ENCODE peak calls at places on chromosome X, in four cellular contexts. Z is testis, A is NCI-H524, X is caudate nucleus. U is an unnamed sample.

GRCh38 chrX:107102980-107103379 is 15.6 kb downstream of the RBM41 start:
- DNase-seq in Z (no peak), A (no peak), X (no peak), U (peak)

GRCh38 chrX:2642791-2643190 is 48.3 kb upstream of the CD99 start:
- DNase-seq in Z (no peak), A (no peak), X (no peak), U (no peak)

GRCh38 chrX:11567528-11568220 is 98.0 kb downstream of the ARHGAP6 start:
- DNase-seq in Z (no peak), A (no peak), X (no peak), U (no peak)

GRCh38 chrX:30586516-30586915 is 8.9 kb upstream of the TASL start:
- DNase-seq in Z (no peak), A (no peak), X (no peak), U (no peak)

GRCh38 chrX:133527415-133527814 is 112.1 kb upstream of the GPC4 start:
- DNase-seq in Z (no peak), A (no peak), X (no peak), U (no peak)

GRCh38 chrX:37997096-37997495 is 9.3 kb upstream of the SYTL5 start:
- DNase-seq in Z (no peak), A (no peak), X (no peak), U (no peak)

GRCh38 chrX:40806511-40807220 is 71.3 kb upstream of the MED14 start:
- DNase-seq in Z (no peak), A (no peak), X (no peak), U (peak)

GRCh38 chrX:1400049-1400448 is 8.1 kb upstream of the SLC25A6 start:
- DNase-seq in Z (no peak), A (no peak), X (no peak), U (no peak)

GRCh38 chrX:15336023-15336413 is 695 bp upstream of the PIGA start:
- DNase-seq in Z (peak), A (peak), X (no peak), U (peak)

GRCh38 chrX:154372612-154373022 is 1.8 kb downstream of the FLNA start:
- DNase-seq in Z (no peak), A (no peak), X (no peak), U (peak)

GRCh38 chrX:2691543-2692220 is 587 bp downstream of the CD99 start:
- DNase-seq in Z (peak), A (no peak), X (no peak), U (peak)

GRCh38 chrX:35726176-35726575 is 72.0 kb upstream of the MAGEB16 start:
- DNase-seq in Z (peak), A (peak), X (no peak), U (peak)

GRCh38 chrX:45309096-45309495 is 108.4 kb upstream of the DIPK2B start:
- DNase-seq in Z (no peak), A (no peak), X (no peak), U (peak)

GRCh38 chrX:41409006-41409405 is 38.1 kb upstream of the NYX start:
- DNase-seq in Z (no peak), A (no peak), X (no peak), U (no peak)

GRCh38 chrX:17854521-17854920 is 6.6 kb downstream of the RAI2 start:
- DNase-seq in Z (peak), A (no peak), X (no peak), U (no peak)

GRCh38 chrX:68880846-68881513 is 52.2 kb downstream of the EFNB1 start:
- DNase-seq in Z (no peak), A (no peak), X (no peak), U (no peak)

GRCh38 chrX:136646602-136647239 is 1.2 kb upstream of the CD40LG start:
- DNase-seq in Z (no peak), A (no peak), X (no peak), U (no peak)

GRCh38 chrX:154063234-154063633 is 34.3 kb downstream of the MECP2 start:
- DNase-seq in Z (no peak), A (no peak), X (no peak), U (no peak)

GRCh38 chrX:109632906-109633504 is 8.0 kb upstream of the KCNE5 start:
- DNase-seq in Z (peak), A (no peak), X (no peak), U (peak)

GRCh38 chrX:104668550-104668949 is 102.6 kb downstream of the IL1RAPL2 start:
- DNase-seq in Z (peak), A (peak), X (no peak), U (peak)

GRCh38 chrX:121161501-121161933 is 114.1 kb downstream of the GLUD2 start:
- DNase-seq in Z (no peak), A (no peak), X (no peak), U (no peak)

GRCh38 chrX:154401918-154402621 is 3.9 kb downstream of the RPL10 start:
- DNase-seq in Z (no peak), A (no peak), X (no peak), U (no peak)

GRCh38 chrX:48956728-48957414 is 536 bp downstream of the OTUD5 start:
- DNase-seq in Z (peak), A (no peak), X (no peak), U (peak)

GRCh38 chrX:48971325-48972213 is at the start of gene KCND1:
- DNase-seq in Z (peak), A (no peak), X (no peak), U (peak)